ENCODE peak calls at places on chromosomes 3 and 15, in seven cellular contexts. N is activated T-cell treated with anti-CD3 and anti-CD28 coated beads for 1 hour; E is Kasumi-1; K is activated naive CD4-positive, alpha-beta T cell treated with anti-CD3 and anti-CD28 coated beads, Interleukin-2, amount 50 U/mL, for 72 hours; J is AG09319; Z is activated naive CD8-positive, alpha-beta T cell treated with anti-CD3 and anti-CD28 coated beads for 36 hours; T is brain pericyte. S is an unnamed sample.

GRCh38 chr3:23324745-23325144 is 121.6 kb downstream of the UBE2E2 start:
- DNase-seq in N (no peak), E (peak; percentile 65), K (no peak), J (peak; percentile 0), Z (no peak), T (no peak), S (no peak)

GRCh38 chr3:9497821-9498565 is 55.6 kb downstream of the LHFPL4 start:
- DNase-seq in N (no peak), E (no peak), K (no peak), J (no peak), Z (no peak), T (no peak), S (no peak)

GRCh38 chr15:37995461-37996347 is 61.3 kb downstream of the TMCO5A start:
- DNase-seq in N (no peak), E (peak; percentile 24), K (peak; percentile 16), J (peak; percentile 30), Z (no peak), T (peak; percentile 10), S (no peak)

GRCh38 chr3:173556546-173556945 is 159.0 kb downstream of the NLGN1 start:
- DNase-seq in N (no peak), E (no peak), K (no peak), J (no peak), Z (no peak), T (no peak), S (no peak)

GRCh38 chr3:23668430-23668904 is 137.3 kb upstream of the UBE2E1 start:
- DNase-seq in N (no peak), E (no peak), K (no peak), J (no peak), Z (no peak), T (no peak), S (no peak)

GRCh38 chr3:32374788-32375595 is 16.7 kb upstream of the CMTM7 start:
- DNase-seq in N (peak; percentile 59), E (peak; percentile 83), K (peak; percentile 81), J (no peak), Z (peak; percentile 46), T (no peak), S (no peak)

GRCh38 chr15:22885105-22885504 is 46.6 kb downstream of the NIPA2 start:
- DNase-seq in N (no peak), E (no peak), K (no peak), J (no peak), Z (no peak), T (no peak), S (no peak)

GRCh38 chr3:43926073-43926472 is 235.3 kb downstream of the ABHD5 start:
- DNase-seq in N (no peak), E (no peak), K (no peak), J (no peak), Z (no peak), T (no peak), S (no peak)

GRCh38 chr15:64699767-64700388 is 75.5 kb downstream of the RBPMS2 start:
- DNase-seq in N (no peak), E (no peak), K (no peak), J (peak; percentile 23), Z (no peak), T (no peak), S (no peak)

GRCh38 chr3:179266701-179267211 is 15.8 kb upstream of the KCNMB3 start:
- DNase-seq in N (no peak), E (no peak), K (no peak), J (no peak), Z (no peak), T (no peak), S (no peak)

GRCh38 chr3:50268703-50269451 is at the start of gene SEMA3B:
- DNase-seq in N (no peak), E (no peak), K (no peak), J (no peak), Z (no peak), T (no peak), S (no peak)

GRCh38 chr3:194869482-194870169 is 183.9 kb downstream of the FAM43A start:
- DNase-seq in N (no peak), E (no peak), K (no peak), J (no peak), Z (no peak), T (no peak), S (no peak)

GRCh38 chr3:149274220-149274619 is 52.6 kb upstream of the CP start:
- DNase-seq in N (no peak), E (no peak), K (no peak), J (no peak), Z (no peak), T (no peak), S (no peak)

GRCh38 chr3:122562923-122563716 is 980 bp downstream of the PARP9 start:
- DNase-seq in N (no peak), E (no peak), K (no peak), J (no peak), Z (no peak), T (no peak), S (no peak)

GRCh38 chr3:12977117-12977808 is 96.0 kb downstream of the IQSEC1 start:
- DNase-seq in N (no peak), E (no peak), K (no peak), J (no peak), Z (no peak), T (no peak), S (no peak)

GRCh38 chr3:186831795-186832194 is 10.7 kb upstream of the ADIPOQ start:
- DNase-seq in N (no peak), E (no peak), K (no peak), J (no peak), Z (no peak), T (no peak), S (no peak)

GRCh38 chr3:8457039-8457438 is 44.6 kb upstream of the LMCD1 start:
- DNase-seq in N (no peak), E (no peak), K (no peak), J (no peak), Z (no peak), T (no peak), S (no peak)

GRCh38 chr3:102827386-102827785 is 392.6 kb downstream of the ZPLD1 start:
- DNase-seq in N (no peak), E (no peak), K (no peak), J (no peak), Z (no peak), T (no peak), S (no peak)

GRCh38 chr3:140727886-140728285 is 50.0 kb downstream of the TRIM42 start:
- DNase-seq in N (no peak), E (no peak), K (no peak), J (no peak), Z (no peak), T (no peak), S (no peak)

GRCh38 chr15:100341662-100342560 is at the start of gene ADAMTS17:
- DNase-seq in N (peak; percentile 89), E (peak; percentile 97), K (peak; percentile 90), J (peak; percentile 63), Z (peak; percentile 92), T (peak; percentile 37), S (peak; percentile 68)

GRCh38 chr3:32816439-32817194 is 1.2 kb upstream of the TRIM71 start:
- DNase-seq in N (no peak), E (peak; percentile 79), K (peak; percentile 33), J (no peak), Z (peak; percentile 35), T (no peak), S (no peak)

GRCh38 chr15:68379759-68380290 is 52.1 kb downstream of the ITGA11 start:
- DNase-seq in N (no peak), E (no peak), K (no peak), J (no peak), Z (no peak), T (no peak), S (no peak)

GRCh38 chr3:56862352-56863062 is 60.8 kb upstream of the ARHGEF3 start:
- DNase-seq in N (no peak), E (no peak), K (no peak), J (peak; percentile 12), Z (peak; percentile 39), T (no peak), S (no peak)

GRCh38 chr15:43127752-43128151 is 5.6 kb upstream of the TMEM62 start:
- DNase-seq in N (no peak), E (peak; percentile 22), K (no peak), J (no peak), Z (no peak), T (no peak), S (no peak)

S was measured in activated gamma-delta T cell.